ENCODE peak calls at places on chromosomes 1 and 21, in five cellular contexts. K, O, H, S and U are unnamed samples.

GRCh38 chr1:7641587-7642417 is 129.3 kb upstream of the VAMP3 start:
- DNase-seq in K (no peak), H (no peak), S (no peak), O (no peak), U (no peak)

GRCh38 chr1:236543065-236543669 is 19.4 kb downstream of the LGALS8 start:
- DNase-seq in S (no peak), O (no peak), H (no peak), K (no peak), U (no peak)

GRCh38 chr1:42385283-42385682 is 4.7 kb downstream of the RIMKLA start:
- DNase-seq in S (no peak), K (no peak), H (no peak), O (no peak), U (peak)

GRCh38 chr1:182642461-182642860 is 38.3 kb upstream of the RGS16 start:
- DNase-seq in O (no peak), H (no peak), K (no peak), S (no peak), U (no peak)

GRCh38 chr1:245197121-245197520 is 42.3 kb downstream of the KIF26B start:
- DNase-seq in S (no peak), O (no peak), H (no peak), K (no peak), U (no peak)

GRCh38 chr21:38645282-38645681 is 147.0 kb upstream of the ERG start:
- DNase-seq in H (no peak), S (no peak), O (no peak), K (no peak), U (peak)

GRCh38 chr1:19013826-19014548 is 57.5 kb upstream of the IFFO2 start:
- DNase-seq in K (no peak), H (no peak), S (no peak), O (peak), U (no peak)

GRCh38 chr1:200409203-200409760 is 554 bp downstream of the ZNF281 start:
- DNase-seq in H (peak), S (peak), O (peak), K (peak), U (no peak)

GRCh38 chr1:205274041-205274691 is 46.4 kb downstream of the TMCC2 start:
- DNase-seq in S (no peak), K (no peak), O (no peak), H (no peak), U (no peak)

GRCh38 chr1:12229835-12230548 is at the start of gene VPS13D:
- DNase-seq in S (peak), H (peak), O (peak), K (peak), U (peak)

GRCh38 chr1:59310527-59310926 is 13.6 kb downstream of the FGGY start:
- DNase-seq in K (no peak), S (no peak), O (no peak), H (no peak), U (no peak)

GRCh38 chr1:215156232-215156631 is 73.7 kb downstream of the KCNK2 start:
- DNase-seq in O (no peak), S (no peak), H (no peak), K (no peak), U (peak)

GRCh38 chr1:242515555-242515954 is 8.9 kb downstream of the PLD5 start:
- DNase-seq in O (no peak), S (no peak), K (no peak), H (no peak), U (no peak)

GRCh38 chr1:29470087-29470787 is 233.9 kb downstream of the PTPRU start:
- DNase-seq in H (no peak), O (no peak), K (no peak), S (no peak), U (no peak)

GRCh38 chr21:43885721-43886120 is 20.7 kb downstream of the AGPAT3 start:
- DNase-seq in O (no peak), S (no peak), H (no peak), K (no peak), U (no peak)
- H3K27ac ChIP-seq in O (no peak), S (no peak), H (peak), K (no peak), U (no peak)

DNA sequence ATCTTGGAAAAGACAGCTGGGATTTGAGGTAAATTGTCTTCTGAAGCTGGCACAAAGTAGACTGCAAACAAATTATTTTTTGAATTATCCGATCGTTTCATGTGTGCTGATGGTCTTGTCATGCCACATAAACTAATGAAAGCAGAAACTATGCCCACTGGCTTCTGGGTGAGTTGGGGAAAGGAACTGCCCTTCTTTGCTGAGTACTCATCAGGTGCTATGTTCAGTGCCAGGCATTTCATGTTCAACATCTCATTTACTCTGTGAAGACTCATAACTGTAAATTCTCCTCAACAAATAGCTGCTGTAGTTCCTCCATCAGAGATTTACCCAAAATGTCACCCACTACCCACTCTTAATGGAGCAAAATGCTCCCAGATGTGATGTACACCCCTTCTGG is 1.2 kb downstream of the TRIT1 start:
- DNase-seq in O (no peak), H (no peak), K (no peak), S (no peak), U (no peak)
- H3K4me3 ChIP-seq in O (peak), H (peak), K (peak), S (peak), U (peak)

GRCh38 chr1:15370268-15370667 is 39.4 kb upstream of the EFHD2 start:
- DNase-seq in H (no peak), S (no peak), K (no peak), O (no peak), U (no peak)
- H3K27ac ChIP-seq in H (peak), S (no peak), K (no peak), O (peak), U (no peak)

GRCh38 chr1:201734776-201735175 is 94.2 kb upstream of the IPO9 start:
- DNase-seq in O (no peak), S (no peak), H (no peak), K (no peak), U (no peak)
- H3K4me3 ChIP-seq in O (no peak), S (no peak), H (no peak), K (no peak), U (no peak)

DNA sequence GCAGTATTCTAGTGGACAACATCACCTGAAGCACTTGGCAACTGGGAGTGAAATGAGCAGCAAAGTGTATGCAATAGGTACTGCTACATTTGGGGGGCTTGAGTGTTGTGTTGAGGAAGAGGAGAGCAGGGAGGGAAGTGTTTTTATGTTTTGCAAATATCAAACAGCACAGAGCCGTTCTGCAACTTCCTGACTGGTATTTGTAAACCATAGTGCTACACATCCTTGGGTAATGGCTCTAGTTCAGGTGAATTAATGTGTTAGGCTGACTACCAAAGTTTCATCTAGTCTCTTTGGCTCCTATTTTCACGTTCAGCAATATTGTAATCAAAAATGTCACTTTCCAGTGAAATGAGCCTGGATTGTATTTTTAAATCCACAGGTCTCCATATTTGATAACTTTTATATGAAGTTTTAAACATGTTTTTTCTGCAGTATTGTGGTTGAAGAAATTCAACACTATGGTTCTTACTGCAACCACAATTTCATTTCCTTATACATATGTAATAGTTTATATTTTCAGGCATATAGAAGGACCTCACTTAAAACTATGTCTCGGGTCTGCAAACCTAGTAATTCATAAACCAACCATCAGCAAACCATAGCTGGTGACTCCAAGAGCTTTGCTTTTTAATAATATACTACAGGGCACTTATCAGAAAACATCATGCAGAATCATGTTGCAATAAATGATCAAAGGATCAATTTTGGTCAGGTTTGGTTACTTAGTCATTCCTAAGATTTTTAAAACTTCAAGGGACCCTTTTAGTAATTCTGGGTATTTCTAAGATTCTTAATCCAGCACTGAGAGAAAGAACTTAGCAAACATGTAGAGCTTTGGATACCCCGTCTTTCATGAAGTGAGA is 18.8 kb downstream of the ZBTB37 start:
- DNase-seq in K (no peak), S (no peak), H (no peak), O (no peak), U (no peak)
- H3K27ac ChIP-seq in K (no peak), S (no peak), H (no peak), O (no peak), U (no peak)

DNA sequence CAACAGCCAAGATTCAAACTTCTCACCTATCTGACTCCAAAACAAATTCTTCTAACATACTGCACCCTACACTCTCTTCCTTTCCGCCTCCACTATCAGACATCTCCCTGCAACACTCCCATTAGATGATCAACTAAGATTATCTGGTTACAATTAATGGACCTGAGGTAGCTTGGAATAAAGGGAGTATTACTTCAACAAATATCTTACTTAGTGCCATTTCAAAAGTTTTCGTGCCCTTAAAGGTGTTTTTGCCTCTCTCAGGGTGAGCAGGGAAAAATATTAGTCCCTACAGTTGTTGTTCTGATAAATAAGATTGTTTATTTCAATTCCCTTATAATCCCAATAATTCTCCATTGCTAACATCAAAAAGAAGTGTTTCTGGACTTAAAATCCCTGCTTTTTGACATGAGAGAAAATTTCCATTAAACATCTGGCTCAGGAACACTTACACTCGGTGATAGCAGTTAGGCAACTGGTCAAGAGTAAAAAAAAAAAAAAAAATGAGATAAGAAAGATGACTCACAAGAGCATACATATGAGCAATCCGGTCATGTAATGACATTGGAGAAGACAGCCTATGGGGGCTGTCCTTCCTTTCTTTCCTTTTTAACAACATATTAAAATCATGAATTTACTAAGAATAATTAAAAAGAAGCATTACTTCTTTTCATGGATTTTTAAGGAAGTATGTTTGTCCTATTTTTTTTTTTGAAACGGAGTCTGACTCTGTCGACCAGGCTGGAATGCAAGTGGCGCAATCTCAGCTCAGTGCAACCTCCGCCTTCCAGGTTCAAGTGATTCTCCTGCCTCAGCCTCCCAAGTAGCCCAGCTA is 7.6 kb downstream of the RSBN1 start:
- DNase-seq in O (no peak), S (no peak), K (peak), H (no peak), U (peak)
- H3K4me3 ChIP-seq in O (no peak), S (no peak), K (no peak), H (peak), U (peak)

GRCh38 chr1:85047144-85047471 is 1.2 kb downstream of the MCOLN3 start:
- DNase-seq in H (no peak), O (no peak), S (no peak), K (no peak), U (no peak)

GRCh38 chr1:85054664-85055063 is 6.4 kb upstream of the MCOLN3 start:
- DNase-seq in S (no peak), O (no peak), K (no peak), H (no peak), U (no peak)

GRCh38 chr1:85047472-85048295 is 616 bp downstream of the MCOLN3 start:
- DNase-seq in O (peak), K (no peak), S (no peak), H (peak), U (no peak)

GRCh38 chr1:85048296-85049064 is at the start of gene MCOLN3:
- DNase-seq in K (no peak), O (peak), H (peak), S (peak), U (no peak)

GRCh38 chr1:85049735-85050166 is 1.5 kb upstream of the MCOLN3 start:
- DNase-seq in K (no peak), O (no peak), S (no peak), H (no peak), U (no peak)
- H3K27ac ChIP-seq in K (no peak), O (no peak), S (no peak), H (no peak), U (no peak)

DNA sequence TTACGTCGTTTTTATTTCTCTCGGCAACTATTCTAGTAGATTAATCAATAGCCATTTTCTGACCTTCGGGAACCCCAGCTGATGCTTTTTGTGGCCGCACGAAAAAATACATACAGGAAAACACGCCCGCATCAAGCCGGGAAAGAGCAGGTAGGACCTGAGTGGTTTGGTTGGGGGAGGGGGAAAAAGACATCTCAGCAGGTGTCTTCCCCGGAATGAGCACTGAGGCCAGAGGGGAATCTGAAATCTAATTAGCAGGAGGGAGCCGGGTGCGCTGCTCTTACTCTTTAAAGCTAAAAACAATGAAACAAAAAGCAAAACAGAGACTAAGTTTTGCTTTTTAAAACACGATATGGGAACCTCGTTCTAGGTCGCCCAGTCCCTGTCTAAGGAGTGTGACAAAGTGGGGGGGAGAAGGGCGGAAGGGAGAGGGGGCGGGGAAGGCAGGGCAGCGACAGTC is 549 bp upstream of the FOXD3 start:
- DNase-seq in K (no peak), O (no peak), S (no peak), H (no peak), U (no peak)
- H3K4me3 ChIP-seq in K (peak), O (peak), S (peak), H (peak), U (peak)

GRCh38 chr1:15246960-15247614 is at the start of gene FHAD1:
- DNase-seq in K (peak), S (no peak), H (peak), O (peak), U (peak)
- H3K27ac ChIP-seq in K (no peak), S (no peak), H (no peak), O (peak), U (no peak)

DNA sequence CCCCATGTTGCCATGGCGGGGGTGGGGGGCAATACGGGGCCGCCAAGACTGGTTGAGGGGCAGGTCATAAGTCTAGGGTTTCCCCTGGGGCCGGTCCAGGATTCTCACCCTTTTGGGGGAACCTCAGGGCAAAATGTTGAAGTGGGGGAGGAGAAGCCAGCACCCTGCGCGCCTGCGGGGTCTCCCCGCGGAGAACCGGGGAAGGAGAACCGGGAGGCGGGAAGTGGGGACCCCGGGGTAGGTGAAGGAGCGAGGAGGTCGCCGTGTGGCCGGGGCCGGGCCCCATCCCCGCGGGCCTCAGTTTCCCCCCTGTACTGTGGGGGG is 334 bp upstream of the ARHGEF10L start:
- DNase-seq in H (no peak), K (no peak), S (no peak), O (no peak), U (no peak)
- H3K4me3 ChIP-seq in H (peak), K (peak), S (peak), O (peak), U (no peak)